ENCODE peak calls at places on chromosomes 12 and 14, in five cellular contexts. One of them, this sample, is unnamed.

GRCh38 chr12:104478396-104479140 is 21.8 kb downstream of the CHST11 start:
- DNase-seq in NCI-H460: no peak
- DNase-seq in T-helper 17 cell: no peak
- DNase-seq in foreskin fibroblast: no peak
- DNase-seq in heart right ventricle: no peak
- DNase-seq in this sample: no peak

GRCh38 chr12:52080403-52081201 is 1.1 kb downstream of the SMIM41 start:
- DNase-seq in heart right ventricle: no peak
- DNase-seq in foreskin fibroblast: no peak
- DNase-seq in NCI-H460: no peak
- DNase-seq in T-helper 17 cell: no peak
- DNase-seq in this sample: no peak

GRCh38 chr14:64438181-64438839 is 27.0 kb upstream of the AKAP5 start:
- DNase-seq in T-helper 17 cell: no peak
- DNase-seq in foreskin fibroblast: peak
- DNase-seq in NCI-H460: no peak
- DNase-seq in heart right ventricle: no peak
- DNase-seq in this sample: peak

GRCh38 chr12:76636141-76636692 is 76.6 kb upstream of the OSBPL8 start:
- DNase-seq in heart right ventricle: no peak
- DNase-seq in foreskin fibroblast: no peak
- DNase-seq in T-helper 17 cell: no peak
- DNase-seq in NCI-H460: no peak
- DNase-seq in this sample: no peak

GRCh38 chr12:119683413-119683812 is 15.5 kb downstream of the PRKAB1 start:
- DNase-seq in T-helper 17 cell: no peak
- DNase-seq in foreskin fibroblast: peak
- DNase-seq in NCI-H460: no peak
- DNase-seq in heart right ventricle: no peak
- DNase-seq in this sample: no peak

GRCh38 chr12:33440477-33440876 is 858 bp upstream of the SYT10 start:
- DNase-seq in heart right ventricle: no peak
- DNase-seq in NCI-H460: no peak
- DNase-seq in foreskin fibroblast: no peak
- DNase-seq in T-helper 17 cell: no peak
- DNase-seq in this sample: no peak

GRCh38 chr14:24673059-24673458 is 39.1 kb upstream of the GZMB start:
- DNase-seq in heart right ventricle: no peak
- DNase-seq in foreskin fibroblast: no peak
- DNase-seq in T-helper 17 cell: no peak
- DNase-seq in NCI-H460: no peak
- DNase-seq in this sample: no peak

GRCh38 chr12:121805171-121805687 is 1.4 kb downstream of the SETD1B start:
- DNase-seq in foreskin fibroblast: no peak
- DNase-seq in NCI-H460: no peak
- DNase-seq in heart right ventricle: no peak
- DNase-seq in T-helper 17 cell: no peak
- DNase-seq in this sample: no peak

GRCh38 chr14:29039171-29039570 is 272.6 kb downstream of the FOXG1 start:
- DNase-seq in T-helper 17 cell: no peak
- DNase-seq in foreskin fibroblast: peak
- DNase-seq in heart right ventricle: no peak
- DNase-seq in NCI-H460: no peak
- DNase-seq in this sample: peak

GRCh38 chr12:89662623-89663022 is 46.0 kb downstream of the ATP2B1 start:
- DNase-seq in NCI-H460: no peak
- DNase-seq in foreskin fibroblast: no peak
- DNase-seq in heart right ventricle: no peak
- DNase-seq in T-helper 17 cell: no peak
- DNase-seq in this sample: no peak

GRCh38 chr12:127133675-127134335 is 1133.2 kb upstream of the TMEM132C start:
- DNase-seq in heart right ventricle: no peak
- DNase-seq in foreskin fibroblast: no peak
- DNase-seq in T-helper 17 cell: no peak
- DNase-seq in NCI-H460: no peak
- DNase-seq in this sample: no peak

GRCh38 chr12:45944771-45945170 is 45.6 kb downstream of the SCAF11 start:
- DNase-seq in NCI-H460: no peak
- DNase-seq in heart right ventricle: no peak
- DNase-seq in foreskin fibroblast: no peak
- DNase-seq in T-helper 17 cell: no peak
- DNase-seq in this sample: no peak

GRCh38 chr14:78029471-78030372 is 140.5 kb upstream of the NRXN3 start:
- DNase-seq in heart right ventricle: no peak
- DNase-seq in T-helper 17 cell: no peak
- DNase-seq in foreskin fibroblast: no peak
- DNase-seq in NCI-H460: no peak
- DNase-seq in this sample: no peak

GRCh38 chr14:51677276-51677675 is 25.6 kb downstream of the FRMD6 start:
- DNase-seq in foreskin fibroblast: peak
- DNase-seq in heart right ventricle: no peak
- DNase-seq in NCI-H460: no peak
- DNase-seq in T-helper 17 cell: no peak
- DNase-seq in this sample: no peak

GRCh38 chr14:101980700-101981099 is 16.3 kb downstream of the DYNC1H1 start:
- DNase-seq in T-helper 17 cell: no peak
- DNase-seq in heart right ventricle: no peak
- DNase-seq in foreskin fibroblast: peak
- DNase-seq in NCI-H460: peak
- DNase-seq in this sample: peak

This sample was measured in AG08396.